ENCODE peak calls at places on chromosomes 5 and 9, in four cellular contexts. U is left ventricle myocardium inferior, H is aorta, P is HAP-1. K is an unnamed sample. For H3K36me3, the result is how much of the 10 kb centered on the place peaks cover.

GRCh38 chr9:135369401-135369800 is 110.2 kb upstream of the PPP1R26 start:
- DNase-seq in P (no peak), H (no peak), U (no peak), K (no peak)

GRCh38 chr9:33029106-33029788 is 4.2 kb downstream of the DNAJA1 start:
- DNase-seq in H (no peak), P (no peak), U (no peak), K (peak)

GRCh38 chr9:8706998-8707397 is 907.4 kb upstream of the DMAC1 start:
- DNase-seq in P (no peak), H (no peak), U (no peak), K (no peak)

GRCh38 chr9:90789862-90790261 is 11.8 kb upstream of the SYK start:
- DNase-seq in U (no peak), P (no peak), H (no peak), K (no peak)

GRCh38 chr9:17481565-17481964 is 97.3 kb upstream of the SH3GL2 start:
- DNase-seq in P (no peak), H (peak), U (no peak), K (no peak)

GRCh38 chr9:35711501-35712428 is 20.2 kb downstream of the TLN1 start:
- DNase-seq in H (no peak), P (no peak), U (no peak), K (no peak)

GRCh38 chr9:31958572-31958971 is 425.9 kb upstream of the ACO1 start:
- DNase-seq in P (no peak), H (no peak), U (no peak), K (no peak)

GRCh38 chr5:129905467-129906176 is 1.4 kb downstream of the CHSY3 start:
- DNase-seq in U (no peak), H (peak), P (peak), K (peak)

GRCh38 chr9:71003346-71003745 is 118.1 kb downstream of the TRPM3 start:
- DNase-seq in P (peak), H (no peak), U (no peak), K (no peak)

GRCh38 chr5:132269635-132270344 is 12.3 kb downstream of the PDLIM4 start:
- DNase-seq in U (no peak), P (no peak), H (peak), K (no peak)
- H3K36me3 ChIP-seq in U (under half), P (under half), H (under half), K (under half)

DNA sequence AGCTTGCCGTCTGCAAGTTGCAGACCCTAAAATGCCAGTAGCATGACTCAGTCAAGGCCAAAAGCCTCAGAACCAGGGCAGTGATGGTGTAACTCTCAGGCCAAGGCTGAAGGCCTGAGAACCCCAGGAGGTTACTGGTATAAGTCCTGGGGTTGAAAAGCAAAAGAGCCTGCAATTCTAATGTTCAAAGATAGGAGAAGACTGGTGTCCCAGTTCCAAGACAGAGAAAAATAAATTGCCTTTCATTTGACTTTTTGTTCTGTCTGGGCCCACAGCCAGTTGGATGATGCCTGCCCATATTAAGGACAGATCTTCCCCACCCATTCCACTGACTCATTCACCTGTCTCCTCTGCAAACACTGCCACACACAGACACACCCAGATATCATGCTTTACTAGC is 673.2 kb downstream of the CDH18 start:
- DNase-seq in U (no peak), P (no peak), H (no peak), K (peak)
- H3K36me3 ChIP-seq in U (under half), P (under half), H (under half), K (under half)

GRCh38 chr9:128621730-128622455 is 34.8 kb downstream of the DYNC2I2 start:
- DNase-seq in P (no peak), H (peak), U (no peak), K (no peak)
- H3K36me3 ChIP-seq in P (half or more), H (under half), U (half or more), K (half or more)

DNA sequence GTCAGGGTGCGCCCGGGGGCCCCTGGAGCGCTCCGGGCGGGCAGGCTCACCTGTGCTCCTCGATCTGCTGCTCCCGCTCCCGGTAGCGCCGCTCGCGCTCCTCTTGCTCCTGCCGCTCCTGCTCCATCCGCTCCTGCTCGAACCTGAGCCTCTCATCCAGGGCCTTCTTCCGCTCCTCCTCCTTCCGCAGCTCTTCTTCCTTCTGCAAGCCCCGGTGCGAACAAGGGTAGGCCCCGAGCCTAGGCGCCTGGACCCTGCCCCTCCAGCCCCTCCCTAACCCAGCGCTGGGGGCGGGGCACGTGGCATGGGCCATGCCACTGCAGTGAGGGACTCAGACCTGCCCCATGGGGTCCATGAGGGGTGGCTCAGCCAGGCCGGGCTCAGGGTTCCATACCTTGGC is 6.6 kb downstream of the DBN1 start:
- DNase-seq in U (no peak), P (no peak), H (no peak), K (no peak)
- H3K36me3 ChIP-seq in U (under half), P (half or more), H (under half), K (under half)

GRCh38 chr5:6602441-6602840 is 30.4 kb downstream of the NSUN2 start:
- DNase-seq in P (no peak), U (no peak), H (no peak), K (no peak)

GRCh38 chr5:6606884-6607558 is 25.8 kb downstream of the NSUN2 start:
- DNase-seq in P (no peak), U (no peak), H (no peak), K (no peak)

GRCh38 chr5:6603643-6604042 is 29.2 kb downstream of the NSUN2 start:
- DNase-seq in H (no peak), P (no peak), U (peak), K (no peak)

GRCh38 chr5:6604946-6605345 is 27.9 kb downstream of the NSUN2 start:
- DNase-seq in H (no peak), U (no peak), P (no peak), K (no peak)

DNA sequence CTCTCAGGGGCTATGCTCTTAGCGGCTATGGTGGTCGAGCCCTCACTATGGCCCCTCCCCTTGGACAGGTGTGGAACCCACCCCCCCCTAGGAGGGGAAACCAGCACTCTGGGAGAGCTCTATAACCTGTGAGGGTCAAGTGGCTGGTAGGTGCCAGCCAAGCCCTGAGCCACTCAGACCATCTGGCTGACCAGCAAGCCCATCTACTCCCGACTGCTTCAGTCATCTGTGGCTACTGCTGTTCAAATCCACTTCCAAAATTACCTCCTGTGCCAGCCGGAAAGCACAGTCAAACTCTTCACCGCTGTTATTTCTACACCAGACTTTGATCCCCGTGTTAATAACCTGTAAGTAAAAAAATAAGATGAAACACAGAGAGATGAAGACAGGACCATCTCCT is 28.5 kb downstream of the NSUN2 start:
- DNase-seq in P (no peak), U (no peak), H (no peak), K (no peak)
- H3K36me3 ChIP-seq in P (half or more), U (half or more), H (under half), K (half or more)

GRCh38 chr5:140339636-140340035 is 6.8 kb downstream of the HBEGF start:
- DNase-seq in P (no peak), H (no peak), U (no peak), K (no peak)

GRCh38 chr5:140342287-140342686 is 4.1 kb downstream of the HBEGF start:
- DNase-seq in H (peak), U (no peak), P (no peak), K (no peak)

GRCh38 chr5:140342896-140343295 is 3.5 kb downstream of the HBEGF start:
- DNase-seq in H (no peak), P (no peak), U (no peak), K (no peak)

GRCh38 chr5:140340605-140341004 is 5.8 kb downstream of the HBEGF start:
- DNase-seq in U (no peak), P (no peak), H (no peak), K (no peak)

DNA sequence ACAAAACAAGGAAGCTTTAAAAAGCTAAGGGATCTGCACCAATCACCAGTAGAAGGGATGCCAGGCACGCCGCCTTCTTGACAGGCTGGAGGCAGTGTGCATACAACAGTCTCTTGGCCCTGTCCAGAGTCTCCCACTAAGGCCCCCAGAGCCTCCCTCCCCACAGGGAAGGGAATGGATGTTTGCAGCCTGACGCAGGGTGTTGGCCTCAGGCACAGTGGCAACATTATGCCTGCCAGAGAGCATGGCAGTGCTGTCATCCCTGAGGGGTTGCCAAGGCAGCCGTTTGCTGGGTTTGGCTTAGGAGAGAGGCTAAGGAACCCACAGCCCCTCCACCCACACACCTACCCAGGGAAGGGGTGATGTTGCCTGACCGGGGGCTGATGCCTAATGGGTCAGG is 4.8 kb downstream of the HBEGF start:
- DNase-seq in P (no peak), U (peak), H (peak), K (no peak)
- H3K36me3 ChIP-seq in P (under half), U (under half), H (under half), K (under half)

GRCh38 chr9:97910273-97910844 is 11.9 kb downstream of the TRMO start:
- DNase-seq in H (no peak), U (no peak), P (no peak), K (no peak)
- H3K36me3 ChIP-seq in H (under half), U (half or more), P (under half), K (half or more)

GRCh38 chr9:129988607-129989361 is 54.2 kb downstream of the FNBP1 start:
- DNase-seq in P (no peak), U (no peak), H (no peak), K (no peak)

GRCh38 chr9:129989740-129990139 is 53.2 kb downstream of the FNBP1 start:
- DNase-seq in P (no peak), U (no peak), H (no peak), K (peak)

GRCh38 chr9:129989362-129989708 is 53.7 kb downstream of the FNBP1 start:
- DNase-seq in H (no peak), P (no peak), U (no peak), K (no peak)

GRCh38 chr9:129987941-129988340 is 55.0 kb downstream of the FNBP1 start:
- DNase-seq in P (no peak), H (no peak), U (no peak), K (no peak)

GRCh38 chr9:129987047-129987446 is 55.9 kb downstream of the FNBP1 start:
- DNase-seq in P (no peak), H (no peak), U (no peak), K (no peak)
- H3K36me3 ChIP-seq in P (under half), H (under half), U (under half), K (under half)

GRCh38 chr5:115542651-115543364 is 1.8 kb downstream of the FEM1C start:
- DNase-seq in H (no peak), U (no peak), P (no peak), K (peak)
- H3K36me3 ChIP-seq in H (under half), U (under half), P (under half), K (under half)